ENCODE peak calls at places on chromosomes 16 and 17, in seven cellular contexts. One of them, this sample, is unnamed.

GRCh38 chr17:58303981-58304734 is 23.4 kb upstream of the MPO start:
- DNase-seq in foreskin keratinocyte: peak
- DNase-seq in activated CD8-positive, alpha-beta memory T cell treated with anti-CD3 and anti-CD28 coated beads for 1 hour: peak
- DNase-seq in kidney epithelial cell: no peak
- DNase-seq in activated B cell treated with CpG ODN at 0.5 μM for 24 hours: no peak
- DNase-seq in PC-3: peak
- DNase-seq in osteoblast: peak
- DNase-seq in this sample: peak

GRCh38 chr17:49575524-49576120 is at the start of gene NXPH3:
- DNase-seq in foreskin keratinocyte: peak
- DNase-seq in activated CD8-positive, alpha-beta memory T cell treated with anti-CD3 and anti-CD28 coated beads for 1 hour: peak
- DNase-seq in kidney epithelial cell: no peak
- DNase-seq in activated B cell treated with CpG ODN at 0.5 μM for 24 hours: peak
- DNase-seq in PC-3: peak
- DNase-seq in osteoblast: peak
- DNase-seq in this sample: peak

GRCh38 chr17:8994319-8994718 is 27.0 kb upstream of the NTN1 start:
- DNase-seq in foreskin keratinocyte: peak
- DNase-seq in activated CD8-positive, alpha-beta memory T cell treated with anti-CD3 and anti-CD28 coated beads for 1 hour: peak
- DNase-seq in kidney epithelial cell: peak
- DNase-seq in activated B cell treated with CpG ODN at 0.5 μM for 24 hours: peak
- DNase-seq in PC-3: peak
- DNase-seq in osteoblast: peak
- DNase-seq in this sample: no peak

GRCh38 chr17:65102788-65103187 is 34.4 kb upstream of the RGS9 start:
- DNase-seq in foreskin keratinocyte: peak
- DNase-seq in activated CD8-positive, alpha-beta memory T cell treated with anti-CD3 and anti-CD28 coated beads for 1 hour: no peak
- DNase-seq in kidney epithelial cell: no peak
- DNase-seq in activated B cell treated with CpG ODN at 0.5 μM for 24 hours: no peak
- DNase-seq in PC-3: peak
- DNase-seq in osteoblast: no peak
- DNase-seq in this sample: no peak

GRCh38 chr17:4641297-4642195 is at the start of gene ALOX15:
- DNase-seq in foreskin keratinocyte: no peak
- DNase-seq in activated CD8-positive, alpha-beta memory T cell treated with anti-CD3 and anti-CD28 coated beads for 1 hour: no peak
- DNase-seq in kidney epithelial cell: no peak
- DNase-seq in activated B cell treated with CpG ODN at 0.5 μM for 24 hours: no peak
- DNase-seq in PC-3: no peak
- DNase-seq in osteoblast: peak
- DNase-seq in this sample: no peak

GRCh38 chr16:35516971-35517370 is 2057.6 kb downstream of the TP53TG3F start:
- DNase-seq in foreskin keratinocyte: no peak
- DNase-seq in activated CD8-positive, alpha-beta memory T cell treated with anti-CD3 and anti-CD28 coated beads for 1 hour: no peak
- DNase-seq in kidney epithelial cell: no peak
- DNase-seq in activated B cell treated with CpG ODN at 0.5 μM for 24 hours: no peak
- DNase-seq in PC-3: no peak
- DNase-seq in osteoblast: no peak
- DNase-seq in this sample: no peak

GRCh38 chr16:14489460-14489859 is 140.6 kb downstream of the PARN start:
- DNase-seq in foreskin keratinocyte: no peak
- DNase-seq in activated CD8-positive, alpha-beta memory T cell treated with anti-CD3 and anti-CD28 coated beads for 1 hour: no peak
- DNase-seq in kidney epithelial cell: peak
- DNase-seq in activated B cell treated with CpG ODN at 0.5 μM for 24 hours: no peak
- DNase-seq in PC-3: peak
- DNase-seq in osteoblast: no peak
- DNase-seq in this sample: no peak

GRCh38 chr16:2702871-2703745 is 16.9 kb downstream of the PRSS27 start:
- DNase-seq in foreskin keratinocyte: no peak
- DNase-seq in activated CD8-positive, alpha-beta memory T cell treated with anti-CD3 and anti-CD28 coated beads for 1 hour: no peak
- DNase-seq in kidney epithelial cell: no peak
- DNase-seq in activated B cell treated with CpG ODN at 0.5 μM for 24 hours: no peak
- DNase-seq in PC-3: no peak
- DNase-seq in osteoblast: peak
- DNase-seq in this sample: no peak

GRCh38 chr17:78541488-78542237 is 35.5 kb downstream of the DNAH17 start:
- DNase-seq in foreskin keratinocyte: no peak
- DNase-seq in activated CD8-positive, alpha-beta memory T cell treated with anti-CD3 and anti-CD28 coated beads for 1 hour: no peak
- DNase-seq in kidney epithelial cell: no peak
- DNase-seq in activated B cell treated with CpG ODN at 0.5 μM for 24 hours: no peak
- DNase-seq in PC-3: peak
- DNase-seq in osteoblast: peak
- DNase-seq in this sample: no peak

GRCh38 chr17:34582901-34583245 is 3.5 kb downstream of the TMEM132E start:
- DNase-seq in foreskin keratinocyte: no peak
- DNase-seq in activated CD8-positive, alpha-beta memory T cell treated with anti-CD3 and anti-CD28 coated beads for 1 hour: no peak
- DNase-seq in kidney epithelial cell: no peak
- DNase-seq in activated B cell treated with CpG ODN at 0.5 μM for 24 hours: no peak
- DNase-seq in PC-3: no peak
- DNase-seq in osteoblast: peak
- DNase-seq in this sample: no peak

GRCh38 chr17:42699415-42699740 is 17.0 kb downstream of the CNTNAP1 start:
- DNase-seq in foreskin keratinocyte: no peak
- DNase-seq in activated CD8-positive, alpha-beta memory T cell treated with anti-CD3 and anti-CD28 coated beads for 1 hour: no peak
- DNase-seq in kidney epithelial cell: no peak
- DNase-seq in activated B cell treated with CpG ODN at 0.5 μM for 24 hours: no peak
- DNase-seq in PC-3: no peak
- DNase-seq in osteoblast: no peak
- DNase-seq in this sample: no peak

GRCh38 chr16:2675714-2676113 is 6.6 kb upstream of the KCTD5 start:
- DNase-seq in foreskin keratinocyte: no peak
- DNase-seq in activated CD8-positive, alpha-beta memory T cell treated with anti-CD3 and anti-CD28 coated beads for 1 hour: no peak
- DNase-seq in kidney epithelial cell: no peak
- DNase-seq in activated B cell treated with CpG ODN at 0.5 μM for 24 hours: no peak
- DNase-seq in PC-3: peak
- DNase-seq in osteoblast: no peak
- DNase-seq in this sample: no peak

GRCh38 chr17:79861371-79862216 is 22.4 kb upstream of the CBX4 start:
- DNase-seq in foreskin keratinocyte: no peak
- DNase-seq in activated CD8-positive, alpha-beta memory T cell treated with anti-CD3 and anti-CD28 coated beads for 1 hour: no peak
- DNase-seq in kidney epithelial cell: no peak
- DNase-seq in activated B cell treated with CpG ODN at 0.5 μM for 24 hours: no peak
- DNase-seq in PC-3: no peak
- DNase-seq in osteoblast: peak
- DNase-seq in this sample: no peak

GRCh38 chr17:51481370-51481769 is 221.0 kb downstream of the UTP18 start:
- DNase-seq in foreskin keratinocyte: no peak
- DNase-seq in activated CD8-positive, alpha-beta memory T cell treated with anti-CD3 and anti-CD28 coated beads for 1 hour: no peak
- DNase-seq in kidney epithelial cell: no peak
- DNase-seq in activated B cell treated with CpG ODN at 0.5 μM for 24 hours: no peak
- DNase-seq in PC-3: no peak
- DNase-seq in osteoblast: no peak
- DNase-seq in this sample: no peak

GRCh38 chr16:66359012-66359411 is 7.5 kb upstream of the CDH5 start:
- DNase-seq in foreskin keratinocyte: peak
- DNase-seq in activated CD8-positive, alpha-beta memory T cell treated with anti-CD3 and anti-CD28 coated beads for 1 hour: no peak
- DNase-seq in kidney epithelial cell: no peak
- DNase-seq in activated B cell treated with CpG ODN at 0.5 μM for 24 hours: no peak
- DNase-seq in PC-3: peak
- DNase-seq in osteoblast: peak
- DNase-seq in this sample: no peak

GRCh38 chr16:82987767-82988166 is 361.0 kb downstream of the CDH13 start:
- DNase-seq in foreskin keratinocyte: peak
- DNase-seq in activated CD8-positive, alpha-beta memory T cell treated with anti-CD3 and anti-CD28 coated beads for 1 hour: no peak
- DNase-seq in kidney epithelial cell: peak
- DNase-seq in activated B cell treated with CpG ODN at 0.5 μM for 24 hours: no peak
- DNase-seq in PC-3: no peak
- DNase-seq in osteoblast: no peak
- DNase-seq in this sample: no peak

GRCh38 chr16:15613676-15614075 is 29.3 kb downstream of the MARF1 start:
- DNase-seq in foreskin keratinocyte: peak
- DNase-seq in activated CD8-positive, alpha-beta memory T cell treated with anti-CD3 and anti-CD28 coated beads for 1 hour: no peak
- DNase-seq in kidney epithelial cell: peak
- DNase-seq in activated B cell treated with CpG ODN at 0.5 μM for 24 hours: no peak
- DNase-seq in PC-3: peak
- DNase-seq in osteoblast: no peak
- DNase-seq in this sample: no peak

GRCh38 chr16:84585886-84586285 is 32.0 kb downstream of the COTL1 start:
- DNase-seq in foreskin keratinocyte: no peak
- DNase-seq in activated CD8-positive, alpha-beta memory T cell treated with anti-CD3 and anti-CD28 coated beads for 1 hour: no peak
- DNase-seq in kidney epithelial cell: no peak
- DNase-seq in activated B cell treated with CpG ODN at 0.5 μM for 24 hours: no peak
- DNase-seq in PC-3: no peak
- DNase-seq in osteoblast: no peak
- DNase-seq in this sample: peak

GRCh38 chr16:66159987-66160386 is 206.5 kb upstream of the CDH5 start:
- DNase-seq in foreskin keratinocyte: peak
- DNase-seq in activated CD8-positive, alpha-beta memory T cell treated with anti-CD3 and anti-CD28 coated beads for 1 hour: no peak
- DNase-seq in kidney epithelial cell: no peak
- DNase-seq in activated B cell treated with CpG ODN at 0.5 μM for 24 hours: no peak
- DNase-seq in PC-3: peak
- DNase-seq in osteoblast: peak
- DNase-seq in this sample: no peak

GRCh38 chr16:30777591-30778297 is 9.3 kb downstream of the ZNF629 start:
- DNase-seq in foreskin keratinocyte: no peak
- DNase-seq in activated CD8-positive, alpha-beta memory T cell treated with anti-CD3 and anti-CD28 coated beads for 1 hour: no peak
- DNase-seq in kidney epithelial cell: no peak
- DNase-seq in activated B cell treated with CpG ODN at 0.5 μM for 24 hours: no peak
- DNase-seq in PC-3: no peak
- DNase-seq in osteoblast: peak
- DNase-seq in this sample: no peak

GRCh38 chr17:30413109-30413508 is 34.4 kb downstream of the CPD start:
- DNase-seq in foreskin keratinocyte: peak
- DNase-seq in activated CD8-positive, alpha-beta memory T cell treated with anti-CD3 and anti-CD28 coated beads for 1 hour: no peak
- DNase-seq in kidney epithelial cell: no peak
- DNase-seq in activated B cell treated with CpG ODN at 0.5 μM for 24 hours: no peak
- DNase-seq in PC-3: peak
- DNase-seq in osteoblast: peak
- DNase-seq in this sample: no peak

GRCh38 chr17:39782980-39783379 is 45.2 kb downstream of the GRB7 start:
- DNase-seq in foreskin keratinocyte: no peak
- DNase-seq in activated CD8-positive, alpha-beta memory T cell treated with anti-CD3 and anti-CD28 coated beads for 1 hour: no peak
- DNase-seq in kidney epithelial cell: no peak
- DNase-seq in activated B cell treated with CpG ODN at 0.5 μM for 24 hours: no peak
- DNase-seq in PC-3: no peak
- DNase-seq in osteoblast: no peak
- DNase-seq in this sample: no peak